ENCODE peak calls at places on chromosomes 3 and 15, in eight cellular contexts. One of them, this sample, is unnamed.

GRCh38 chr15:37093480-37094410 is 6.6 kb downstream of the MEIS2 start:
- DNase-seq in Daoy: no peak
- DNase-seq in stimulated activated CD8-positive, alpha-beta memory T cell treated with anti-CD3 and anti-CD28 coated beads, Interleukin-4, amount 100 ng/mL, for 1 hour: no peak
- DNase-seq in NCI-H524: no peak
- DNase-seq in activated CD4-positive, alpha-beta memory T cell treated with anti-CD3 and anti-CD28 coated beads, Interleukin-2, amount 10 ng/mL, durations not matched to agents 7 days and 5 days: no peak
- DNase-seq in CD8-positive, alpha-beta memory T cell: no peak
- DNase-seq in GM12865: no peak
- DNase-seq in midbrain: peak; percentile 16
- DNase-seq in this sample: no peak

GRCh38 chr15:47466357-47466756 is 250.9 kb upstream of the SEMA6D start:
- DNase-seq in Daoy: no peak
- DNase-seq in midbrain: no peak
- DNase-seq in GM12865: no peak
- DNase-seq in NCI-H524: no peak
- DNase-seq in stimulated activated CD8-positive, alpha-beta memory T cell treated with anti-CD3 and anti-CD28 coated beads, Interleukin-4, amount 100 ng/mL, for 1 hour: no peak
- DNase-seq in CD8-positive, alpha-beta memory T cell: no peak
- DNase-seq in activated CD4-positive, alpha-beta memory T cell treated with anti-CD3 and anti-CD28 coated beads, Interleukin-2, amount 10 ng/mL, durations not matched to agents 7 days and 5 days: no peak
- DNase-seq in this sample: no peak

GRCh38 chr3:23874359-23875120 is 42.2 kb downstream of the NKIRAS1 start:
- DNase-seq in stimulated activated CD8-positive, alpha-beta memory T cell treated with anti-CD3 and anti-CD28 coated beads, Interleukin-4, amount 100 ng/mL, for 1 hour: no peak
- DNase-seq in GM12865: no peak
- DNase-seq in midbrain: no peak
- DNase-seq in Daoy: no peak
- DNase-seq in CD8-positive, alpha-beta memory T cell: no peak
- DNase-seq in activated CD4-positive, alpha-beta memory T cell treated with anti-CD3 and anti-CD28 coated beads, Interleukin-2, amount 10 ng/mL, durations not matched to agents 7 days and 5 days: no peak
- DNase-seq in NCI-H524: no peak
- DNase-seq in this sample: no peak

GRCh38 chr3:48423883-48424695 is 5.8 kb downstream of the PLXNB1 start:
- DNase-seq in GM12865: no peak
- DNase-seq in activated CD4-positive, alpha-beta memory T cell treated with anti-CD3 and anti-CD28 coated beads, Interleukin-2, amount 10 ng/mL, durations not matched to agents 7 days and 5 days: no peak
- DNase-seq in stimulated activated CD8-positive, alpha-beta memory T cell treated with anti-CD3 and anti-CD28 coated beads, Interleukin-4, amount 100 ng/mL, for 1 hour: no peak
- DNase-seq in Daoy: no peak
- DNase-seq in CD8-positive, alpha-beta memory T cell: no peak
- DNase-seq in NCI-H524: no peak
- DNase-seq in midbrain: peak; percentile 27
- DNase-seq in this sample: no peak

GRCh38 chr15:78103406-78104118 is 11.2 kb downstream of the SH2D7 start:
- DNase-seq in CD8-positive, alpha-beta memory T cell: peak; percentile 40
- DNase-seq in activated CD4-positive, alpha-beta memory T cell treated with anti-CD3 and anti-CD28 coated beads, Interleukin-2, amount 10 ng/mL, durations not matched to agents 7 days and 5 days: peak; percentile 87
- DNase-seq in stimulated activated CD8-positive, alpha-beta memory T cell treated with anti-CD3 and anti-CD28 coated beads, Interleukin-4, amount 100 ng/mL, for 1 hour: peak; percentile 29
- DNase-seq in midbrain: no peak
- DNase-seq in GM12865: peak; percentile 92
- DNase-seq in NCI-H524: no peak
- DNase-seq in Daoy: no peak
- DNase-seq in this sample: no peak

GRCh38 chr15:91338763-91339162 is 238.7 kb downstream of the SV2B start:
- DNase-seq in NCI-H524: no peak
- DNase-seq in midbrain: no peak
- DNase-seq in stimulated activated CD8-positive, alpha-beta memory T cell treated with anti-CD3 and anti-CD28 coated beads, Interleukin-4, amount 100 ng/mL, for 1 hour: no peak
- DNase-seq in Daoy: peak; percentile 23
- DNase-seq in activated CD4-positive, alpha-beta memory T cell treated with anti-CD3 and anti-CD28 coated beads, Interleukin-2, amount 10 ng/mL, durations not matched to agents 7 days and 5 days: no peak
- DNase-seq in GM12865: peak; percentile 9
- DNase-seq in CD8-positive, alpha-beta memory T cell: no peak
- DNase-seq in this sample: peak; percentile 12

GRCh38 chr15:29805043-29805707 is 17.1 kb downstream of the TJP1 start:
- DNase-seq in stimulated activated CD8-positive, alpha-beta memory T cell treated with anti-CD3 and anti-CD28 coated beads, Interleukin-4, amount 100 ng/mL, for 1 hour: no peak
- DNase-seq in midbrain: peak; percentile 85
- DNase-seq in Daoy: peak; percentile 32
- DNase-seq in GM12865: no peak
- DNase-seq in NCI-H524: no peak
- DNase-seq in CD8-positive, alpha-beta memory T cell: no peak
- DNase-seq in activated CD4-positive, alpha-beta memory T cell treated with anti-CD3 and anti-CD28 coated beads, Interleukin-2, amount 10 ng/mL, durations not matched to agents 7 days and 5 days: no peak
- DNase-seq in this sample: no peak

GRCh38 chr3:67386446-67386845 is 268.0 kb downstream of the SUCLG2 start:
- DNase-seq in GM12865: peak; percentile 18
- DNase-seq in midbrain: no peak
- DNase-seq in CD8-positive, alpha-beta memory T cell: no peak
- DNase-seq in NCI-H524: no peak
- DNase-seq in activated CD4-positive, alpha-beta memory T cell treated with anti-CD3 and anti-CD28 coated beads, Interleukin-2, amount 10 ng/mL, durations not matched to agents 7 days and 5 days: no peak
- DNase-seq in Daoy: no peak
- DNase-seq in stimulated activated CD8-positive, alpha-beta memory T cell treated with anti-CD3 and anti-CD28 coated beads, Interleukin-4, amount 100 ng/mL, for 1 hour: no peak
- DNase-seq in this sample: no peak

GRCh38 chr15:77944002-77944867 is 133.3 kb downstream of the TBC1D2B start:
- DNase-seq in activated CD4-positive, alpha-beta memory T cell treated with anti-CD3 and anti-CD28 coated beads, Interleukin-2, amount 10 ng/mL, durations not matched to agents 7 days and 5 days: peak; percentile 66
- DNase-seq in stimulated activated CD8-positive, alpha-beta memory T cell treated with anti-CD3 and anti-CD28 coated beads, Interleukin-4, amount 100 ng/mL, for 1 hour: peak; percentile 9
- DNase-seq in CD8-positive, alpha-beta memory T cell: peak; percentile 22
- DNase-seq in midbrain: peak; percentile 80
- DNase-seq in GM12865: peak; percentile 80
- DNase-seq in NCI-H524: no peak
- DNase-seq in Daoy: peak; percentile 51
- DNase-seq in this sample: no peak

GRCh38 chr15:65400760-65401606 is 21.8 kb downstream of the IGDCC4 start:
- DNase-seq in activated CD4-positive, alpha-beta memory T cell treated with anti-CD3 and anti-CD28 coated beads, Interleukin-2, amount 10 ng/mL, durations not matched to agents 7 days and 5 days: peak; percentile 59
- DNase-seq in midbrain: peak; percentile 39
- DNase-seq in GM12865: peak; percentile 63
- DNase-seq in CD8-positive, alpha-beta memory T cell: peak; percentile 18
- DNase-seq in stimulated activated CD8-positive, alpha-beta memory T cell treated with anti-CD3 and anti-CD28 coated beads, Interleukin-4, amount 100 ng/mL, for 1 hour: no peak
- DNase-seq in Daoy: peak; percentile 80
- DNase-seq in NCI-H524: peak; percentile 75
- DNase-seq in this sample: peak; percentile 85

This sample was measured in iPS DF 19.7.